ENCODE peak calls at places on chromosomes 13 and 19, in five cellular contexts. U is nucleus accumbens, F is omental fat pad, A is GM23338, S is RWPE1. P is an unnamed sample.

GRCh38 chr13:83515267-83515666 is 367.0 kb downstream of the SLITRK1 start:
- DNase-seq in U (no peak), A (no peak), S (peak), F (no peak), P (no peak)

GRCh38 chr19:35592226-35592625 is 6.3 kb downstream of the PMIS2 start:
- DNase-seq in S (no peak), U (no peak), A (peak), F (no peak), P (no peak)

GRCh38 chr19:49492573-49493411 is 3.4 kb upstream of the RPS11 start:
- DNase-seq in S (no peak), U (no peak), F (no peak), A (peak), P (no peak)

GRCh38 chr13:39415403-39415802 is 187.6 kb downstream of the LHFPL6 start:
- DNase-seq in U (peak), S (peak), F (no peak), A (peak), P (no peak)

GRCh38 chr13:23021921-23022320 is 158.9 kb upstream of the SGCG start:
- DNase-seq in A (no peak), F (no peak), S (no peak), U (no peak), P (no peak)

GRCh38 chr13:111043575-111043982 is 71.5 kb upstream of the ARHGEF7 start:
- DNase-seq in F (no peak), S (no peak), A (no peak), U (no peak), P (no peak)

GRCh38 chr13:35714096-35714495 is 237.6 kb upstream of the MAB21L1 start:
- DNase-seq in U (no peak), F (no peak), A (no peak), S (no peak), P (no peak)

GRCh38 chr13:76832258-76832988 is 53.8 kb downstream of the KCTD12 start:
- DNase-seq in S (no peak), F (no peak), U (no peak), A (no peak), P (no peak)

GRCh38 chr13:34369925-34370324 is 552.0 kb downstream of the RFC3 start:
- DNase-seq in S (no peak), U (no peak), A (no peak), F (no peak), P (no peak)

GRCh38 chr19:2266183-2266993 is 10.2 kb upstream of the JSRP1 start:
- DNase-seq in U (peak), S (no peak), A (no peak), F (peak), P (peak)